ENCODE peak calls at places on chromosomes 3 and 15, in six cellular contexts. F is prostate gland, V is OCI-LY7, H is kidney, T is stomach, W is GM23248. E is an unnamed sample.

GRCh38 chr3:141392416-141392815 is 24.1 kb downstream of the ZBTB38 start:
- DNase-seq in F (no peak), V (no peak), H (no peak), T (no peak), W (no peak), E (no peak)

GRCh38 chr15:68319997-68320396 is 42.5 kb downstream of the FEM1B start:
- DNase-seq in F (no peak), V (no peak), H (peak; percentile 41), T (no peak), W (no peak), E (no peak)

GRCh38 chr3:127680790-127681189 is 8.0 kb downstream of the ABTB1 start:
- DNase-seq in F (no peak), V (no peak), H (peak; percentile 64), T (peak; percentile 20), W (no peak), E (no peak)

GRCh38 chr3:119679874-119680273 is 2.7 kb upstream of the COX17 start:
- DNase-seq in F (no peak), V (no peak), H (no peak), T (no peak), W (no peak), E (no peak)

GRCh38 chr15:50764331-50765201 is 940 bp downstream of the SPPL2A start:
- DNase-seq in F (no peak), V (peak; percentile 41), H (no peak), T (no peak), W (peak; percentile 50), E (no peak)

GRCh38 chr3:46848271-46849097 is 14.8 kb downstream of the MYL3 start:
- DNase-seq in F (no peak), V (peak; percentile 19), H (peak; percentile 52), T (peak; percentile 24), W (peak; percentile 54), E (peak; percentile 51)

GRCh38 chr15:63334821-63335220 is 46.8 kb downstream of the CA12 start:
- DNase-seq in F (no peak), V (no peak), H (no peak), T (no peak), W (no peak), E (no peak)

GRCh38 chr3:104438761-104439160 is 927.9 kb upstream of the ALCAM start:
- DNase-seq in F (no peak), V (no peak), H (no peak), T (no peak), W (no peak), E (no peak)

GRCh38 chr15:101288905-101289513 is 6.0 kb downstream of the SNRPA1 start:
- DNase-seq in F (no peak), V (peak; percentile 76), H (no peak), T (no peak), W (peak; percentile 80), E (peak; percentile 61)

GRCh38 chr3:97815149-97815917 is 6.5 kb upstream of the CRYBG3 start:
- DNase-seq in F (no peak), V (no peak), H (no peak), T (no peak), W (peak; percentile 29), E (no peak)

GRCh38 chr3:27708246-27708645 is 13.9 kb downstream of the EOMES start:
- DNase-seq in F (no peak), V (no peak), H (no peak), T (no peak), W (no peak), E (no peak)

GRCh38 chr15:80694624-80695098 is 449 bp upstream of the ABHD17C start:
- DNase-seq in F (no peak), V (no peak), H (no peak), T (no peak), W (peak; percentile 64), E (no peak)

GRCh38 chr3:29410660-29411405 is 130.0 kb downstream of the RBMS3 start:
- DNase-seq in F (no peak), V (peak; percentile 17), H (no peak), T (no peak), W (no peak), E (peak; percentile 61)

GRCh38 chr15:29541309-29541708 is 271.7 kb upstream of the NSMCE3 start:
- DNase-seq in F (no peak), V (no peak), H (no peak), T (no peak), W (no peak), E (no peak)

GRCh38 chr15:36966704-36967103 is 133.6 kb downstream of the MEIS2 start:
- DNase-seq in F (no peak), V (no peak), H (no peak), T (no peak), W (no peak), E (no peak)

GRCh38 chr15:98951004-98951403 is 56.6 kb downstream of the PGPEP1L start:
- DNase-seq in F (no peak), V (no peak), H (no peak), T (no peak), W (no peak), E (no peak)

GRCh38 chr3:137222736-137223135 is 265.0 kb downstream of the IL20RB start:
- DNase-seq in F (no peak), V (no peak), H (no peak), T (no peak), W (no peak), E (no peak)

GRCh38 chr3:150147776-150148175 is 177.1 kb upstream of the PFN2 start:
- DNase-seq in F (no peak), V (no peak), H (no peak), T (no peak), W (peak; percentile 38), E (no peak)

GRCh38 chr3:48708481-48708889 is 8.5 kb downstream of the IP6K2 start:
- DNase-seq in F (no peak), V (no peak), H (no peak), T (no peak), W (peak; percentile 93), E (no peak)

GRCh38 chr3:48709051-48709461 is 8.0 kb downstream of the IP6K2 start:
- DNase-seq in F (peak; percentile 76), V (no peak), H (no peak), T (no peak), W (peak; percentile 69), E (no peak)

GRCh38 chr3:48707157-48707556 is 9.9 kb downstream of the IP6K2 start:
- DNase-seq in F (no peak), V (no peak), H (no peak), T (no peak), W (no peak), E (no peak)

GRCh38 chr3:48715179-48715800 is 1.7 kb downstream of the IP6K2 start:
- DNase-seq in F (peak; percentile 40), V (no peak), H (no peak), T (no peak), W (peak; percentile 88), E (no peak)

DNA sequence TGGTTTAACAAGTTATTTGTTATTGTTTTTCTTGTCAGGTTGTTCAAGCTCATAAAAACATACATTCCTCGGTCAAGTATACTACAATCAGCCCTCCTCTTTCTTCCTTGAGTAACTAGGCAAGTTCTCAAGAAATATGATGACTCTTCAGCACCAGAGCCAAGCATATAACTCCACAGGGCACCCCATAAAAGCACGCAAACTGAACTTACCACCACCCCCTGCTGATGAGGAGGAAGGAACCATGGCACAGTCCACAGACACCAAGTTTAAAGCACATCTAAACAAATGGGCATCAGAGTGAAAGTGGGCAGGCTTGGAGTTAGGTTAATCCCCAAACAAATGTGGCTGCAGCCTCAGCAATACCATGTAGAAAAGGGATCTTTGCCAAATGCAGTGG is 5.3 kb downstream of the IP6K2 start:
- DNase-seq in F (no peak), V (no peak), H (no peak), T (no peak), W (no peak), E (no peak)
- H3K27ac ChIP-seq in F (no peak overlapping the region), V (no peak overlapping the region), H (no peak overlapping the region), T (no peak overlapping the region), W (no peak overlapping the region), E (no peak overlapping the region)

GRCh38 chr15:85831415-85832113 is 36.8 kb upstream of the KLHL25 start:
- DNase-seq in F (peak; percentile 39), V (peak; percentile 34), H (peak; percentile 80), T (peak; percentile 70), W (peak; percentile 77), E (peak; percentile 25)

GRCh38 chr15:85837011-85837433 is 42.3 kb upstream of the KLHL25 start:
- DNase-seq in F (peak; percentile 59), V (no peak), H (no peak), T (peak; percentile 77), W (no peak), E (no peak)

GRCh38 chr15:85837881-85838280 is 43.2 kb upstream of the KLHL25 start:
- DNase-seq in F (no peak), V (no peak), H (no peak), T (peak; percentile 51), W (no peak), E (no peak)

GRCh38 chr15:85832389-85832788 is 37.7 kb upstream of the KLHL25 start:
- DNase-seq in F (no peak), V (no peak), H (no peak), T (no peak), W (no peak), E (no peak)

GRCh38 chr15:85834651-85835050 is 39.9 kb upstream of the KLHL25 start:
- DNase-seq in F (no peak), V (no peak), H (no peak), T (no peak), W (no peak), E (no peak)
- H3K27ac ChIP-seq in F (no peak overlapping the region), V (no peak overlapping the region), H (no peak overlapping the region), T (no peak overlapping the region), W (no peak overlapping the region), E (no peak overlapping the region)

DNA sequence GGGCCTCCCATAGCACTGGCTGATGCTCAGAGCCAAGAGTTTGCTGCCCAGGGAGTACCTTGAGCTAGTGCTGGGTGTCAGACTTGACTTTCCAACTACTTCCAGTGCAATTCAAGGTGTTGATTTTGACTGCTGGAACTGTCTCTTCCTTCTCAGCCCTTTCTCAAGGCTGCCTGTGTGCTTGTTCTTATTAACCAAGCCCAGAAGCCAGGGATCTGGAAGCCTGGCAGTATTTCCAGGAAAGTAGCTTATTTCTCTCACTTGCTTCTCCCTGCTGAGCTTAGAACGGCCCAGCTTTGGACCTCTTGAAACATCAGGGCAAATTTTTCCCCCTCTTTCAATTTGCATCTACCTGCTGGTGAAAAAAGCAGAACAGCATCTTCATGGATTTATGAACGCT is 27.6 kb downstream of the CGNL1 start:
- DNase-seq in F (no peak), V (no peak), H (no peak), T (no peak), W (no peak), E (no peak)
- H3K27ac ChIP-seq in F (no peak overlapping the region), V (no peak overlapping the region), H (peak overlapping the region; percentile 26), T (no peak overlapping the region), W (no peak overlapping the region), E (no peak overlapping the region)

DNA sequence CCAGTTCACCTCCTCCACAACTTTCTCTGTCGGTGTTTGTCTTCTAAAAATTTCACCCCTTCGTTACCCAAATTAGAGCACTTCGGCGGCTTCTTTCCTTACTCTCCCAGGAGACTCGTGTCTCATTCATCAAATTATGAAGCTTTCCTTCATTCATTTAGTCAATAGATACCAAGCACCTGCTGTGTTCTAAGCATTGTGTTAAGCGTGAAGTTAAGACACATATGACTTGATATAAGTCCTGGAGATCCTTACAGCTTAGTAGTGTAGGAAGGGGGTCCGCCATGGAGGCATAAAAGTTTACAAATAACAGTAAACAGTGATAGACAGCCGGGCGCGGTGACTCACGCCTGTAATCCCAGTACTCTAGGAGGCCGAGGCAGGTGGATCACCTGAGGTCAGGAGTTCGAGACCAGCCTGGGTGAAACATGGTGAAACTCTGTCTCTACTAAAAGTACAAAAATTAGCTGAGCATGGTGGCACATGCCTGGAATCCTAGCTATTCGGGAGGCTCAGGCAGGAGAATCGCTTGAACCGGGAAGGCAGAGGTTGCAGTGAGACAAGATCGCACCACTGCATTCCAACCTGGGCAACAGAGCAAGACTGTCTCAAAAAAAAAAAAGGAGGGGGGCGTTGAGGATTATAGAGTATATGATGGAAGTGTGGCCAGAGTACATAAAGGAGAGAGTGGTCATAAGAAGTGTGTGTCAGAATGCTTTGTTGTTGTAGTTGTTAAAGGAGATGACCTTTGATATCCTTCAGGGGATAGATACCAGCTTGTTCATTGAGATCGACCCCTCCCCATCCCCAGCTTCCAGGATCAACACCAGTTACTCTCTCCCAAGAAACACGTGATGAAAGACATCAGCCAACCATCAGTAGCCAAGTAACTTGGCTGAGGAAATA is 744 bp upstream of the CCDC32 start:
- DNase-seq in F (no peak), V (peak; percentile 46), H (no peak), T (no peak), W (no peak), E (no peak)
- H3K27ac ChIP-seq in F (peak overlapping the region; percentile 96), V (peak overlapping the region; percentile 29), H (no peak overlapping the region), T (peak overlapping the region; percentile 92), W (peak overlapping the region; percentile 55), E (no peak overlapping the region)

E was measured in SJSA1.